ENCODE peak calls at places on chromosomes 16 and 17, in nine cellular contexts. S is body of pancreas, T is IMR-90, V is lower leg skin, L is ovary, N is A549, Y is uterus, R is gastrocnemius medialis, G is heart left ventricle. A is an unnamed sample.

GRCh38 chr17:79930077-79930785 is 91.0 kb upstream of the CBX4 start:
- DNase-seq in S (no peak), T (no peak), V (no peak), L (peak; percentile 44), N (no peak), Y (no peak), R (no peak), G (no peak), A (no peak)

GRCh38 chr16:52812945-52813556 is 239.6 kb downstream of the CHD9NB start:
- DNase-seq in S (no peak), T (peak; percentile 28), V (no peak), L (no peak), N (peak; percentile 42), Y (no peak), R (no peak), G (no peak), A (no peak)

GRCh38 chr16:15915555-15916081 is 27.2 kb upstream of the CEP20 start:
- DNase-seq in S (no peak), T (no peak), V (no peak), L (no peak), N (no peak), Y (no peak), R (no peak), G (no peak), A (no peak)

GRCh38 chr16:75506567-75506966 is 11.3 kb upstream of the CHST6 start:
- DNase-seq in S (no peak), T (peak; percentile 59), V (no peak), L (no peak), N (peak; percentile 73), Y (no peak), R (peak; percentile 71), G (peak; percentile 66), A (no peak)

GRCh38 chr17:19303367-19303776 is 59.2 kb downstream of the B9D1 start:
- DNase-seq in S (no peak), T (no peak), V (no peak), L (no peak), N (no peak), Y (no peak), R (no peak), G (peak; percentile 47), A (no peak)

GRCh38 chr17:39679521-39680192 is 8.2 kb downstream of the PGAP3 start:
- DNase-seq in S (no peak), T (no peak), V (no peak), L (no peak), N (no peak), Y (no peak), R (no peak), G (peak; percentile 73), A (no peak)

GRCh38 chr16:5526826-5527225 is 429.2 kb upstream of the EEF2KMT start:
- DNase-seq in S (no peak), T (no peak), V (no peak), L (no peak), N (no peak), Y (no peak), R (no peak), G (no peak), A (no peak)

GRCh38 chr17:1797323-1797722 is 32.4 kb downstream of the SMYD4 start:
- DNase-seq in S (no peak), T (no peak), V (no peak), L (no peak), N (no peak), Y (no peak), R (no peak), G (peak; percentile 66), A (no peak)

GRCh38 chr16:28321700-28322411 is 29.5 kb downstream of the SBK1 start:
- DNase-seq in S (peak; percentile 40), T (peak; percentile 9), V (no peak), L (no peak), N (peak; percentile 38), Y (no peak), R (no peak), G (no peak), A (no peak)

GRCh38 chr16:73020409-73020884 is 27.5 kb downstream of the ZFHX3 start:
- DNase-seq in S (peak; percentile 95), T (peak; percentile 92), V (peak; percentile 93), L (no peak), N (peak; percentile 90), Y (no peak), R (peak; percentile 68), G (peak; percentile 87), A (peak; percentile 58)

GRCh38 chr16:66387817-66388332 is 21.4 kb downstream of the CDH5 start:
- DNase-seq in S (no peak), T (no peak), V (peak; percentile 68), L (no peak), N (no peak), Y (no peak), R (no peak), G (no peak), A (no peak)

GRCh38 chr16:927931-928330 is 42.9 kb downstream of the LMF1 start:
- DNase-seq in S (no peak), T (no peak), V (no peak), L (no peak), N (no peak), Y (no peak), R (no peak), G (peak; percentile 10), A (no peak)

GRCh38 chr16:1125471-1125870 is 27.4 kb upstream of the CACNA1H start:
- DNase-seq in S (no peak), T (peak; percentile 74), V (no peak), L (no peak), N (peak; percentile 66), Y (no peak), R (no peak), G (no peak), A (no peak)

GRCh38 chr16:55625843-55626242 is 29.9 kb upstream of the SLC6A2 start:
- DNase-seq in S (no peak), T (no peak), V (no peak), L (no peak), N (no peak), Y (no peak), R (no peak), G (no peak), A (no peak)

GRCh38 chr16:1429026-1429425 is 1.9 kb upstream of the PERCC1 start:
- DNase-seq in S (no peak), T (no peak), V (no peak), L (no peak), N (no peak), Y (no peak), R (no peak), G (no peak), A (no peak)

GRCh38 chr16:7408700-7409340 is 76.2 kb downstream of the RBFOX1 start:
- DNase-seq in S (no peak), T (no peak), V (no peak), L (no peak), N (no peak), Y (no peak), R (no peak), G (no peak), A (no peak)

GRCh38 chr16:1979271-1980025 is 1.8 kb downstream of the NOXO1 start:
- DNase-seq in S (peak; percentile 87), T (no peak), V (no peak), L (no peak), N (no peak), Y (no peak), R (no peak), G (no peak), A (peak; percentile 75)

GRCh38 chr17:38894276-38894675 is 24.4 kb downstream of the LASP1 start:
- DNase-seq in S (no peak), T (no peak), V (no peak), L (no peak), N (no peak), Y (no peak), R (no peak), G (no peak), A (no peak)

GRCh38 chr16:84834403-84834772 is 14.6 kb downstream of the CRISPLD2 start:
- DNase-seq in S (no peak), T (no peak), V (no peak), L (no peak), N (no peak), Y (no peak), R (no peak), G (no peak), A (no peak)

GRCh38 chr16:57112403-57113041 is 20.1 kb downstream of the CPNE2 start:
- DNase-seq in S (no peak), T (no peak), V (no peak), L (no peak), N (no peak), Y (no peak), R (no peak), G (no peak), A (no peak)

GRCh38 chr17:64001763-64002529 is 3.8 kb downstream of the PRR29 start:
- DNase-seq in S (no peak), T (peak; percentile 12), V (peak; percentile 93), L (no peak), N (no peak), Y (peak; percentile 53), R (peak; percentile 48), G (peak; percentile 83), A (no peak)

GRCh38 chr17:75825748-75826370 is 18.3 kb downstream of the UNC13D start:
- DNase-seq in S (no peak), T (no peak), V (no peak), L (no peak), N (no peak), Y (no peak), R (no peak), G (no peak), A (no peak)
- TF ChIP-seq POLR2A in S (no peak), T (no peak), V (no peak), L (no peak), N (no peak), Y (no peak), R (no peak), G (no peak), A (no peak)

GRCh38 chr17:4583796-4584124 is 569 bp upstream of the SMTNL2 start:
- DNase-seq in S (no peak), T (no peak), V (no peak), L (no peak), N (peak; percentile 68), Y (no peak), R (peak; percentile 84), G (peak; percentile 63), A (no peak)
- TF ChIP-seq CTCF in S (no peak), T (peak; percentile 18), V (no peak), L (peak; percentile 35), N (no peak), Y (peak; percentile 33), R (peak; percentile 69), G (no peak), A (no peak)

DNA sequence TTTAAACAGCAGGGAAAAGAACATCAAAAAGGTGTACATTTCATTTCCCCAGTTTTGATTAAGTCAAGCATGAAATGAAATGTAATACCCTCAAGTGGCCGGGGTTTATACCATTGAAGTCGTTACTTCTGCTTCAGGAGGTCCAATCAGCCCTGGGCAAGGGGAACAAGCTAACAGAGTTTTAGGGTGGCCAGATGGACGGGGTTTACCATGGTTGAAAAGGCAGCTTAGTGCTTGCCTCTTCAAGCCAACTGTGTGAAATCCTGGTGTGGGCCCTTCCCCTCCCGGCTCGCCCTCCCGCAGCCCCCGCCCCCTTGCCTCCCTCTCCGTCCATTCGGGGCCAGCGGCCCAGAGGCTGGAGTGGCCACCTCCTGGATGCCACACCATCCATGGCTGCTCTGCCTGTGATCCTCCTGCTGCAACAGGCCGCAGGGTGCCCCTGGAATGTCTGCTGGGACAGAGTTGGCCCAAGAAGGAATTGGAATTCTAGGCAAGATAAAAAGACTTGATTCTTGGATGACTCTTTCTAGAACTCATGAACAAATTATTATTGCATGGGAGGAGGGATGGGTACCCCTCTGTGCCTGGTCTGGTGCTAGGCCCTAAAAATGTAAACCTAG is 296.2 kb upstream of the IRX3 start:
- DNase-seq in S (no peak), T (no peak), V (no peak), L (no peak), N (no peak), Y (no peak), R (no peak), G (no peak), A (no peak)
- TF ChIP-seq POLR2A in S (no peak), T (no peak), V (no peak), L (no peak), N (no peak), Y (no peak), R (no peak), G (no peak), A (no peak)

GRCh38 chr17:74780443-74781238 is 4.5 kb upstream of the NAT9 start:
- DNase-seq in S (no peak), T (no peak), V (no peak), L (no peak), N (peak; percentile 76), Y (no peak), R (no peak), G (no peak), A (no peak)
- TF ChIP-seq CTCF in S (no peak), T (peak; percentile 24), V (no peak), L (no peak), N (peak; percentile 71), Y (no peak), R (no peak), G (no peak), A (peak; percentile 21)

A was measured in prostate gland.